ENCODE peak calls at places on chromosome 16, in six cellular contexts. H is cardiac muscle cell; K is sigmoid colon; S is heart left ventricle; R is H9; E is effector memory CD4-positive, alpha-beta T cell. I is an unnamed sample.

GRCh38 chr16:8878523-8878911 is 3.6 kb upstream of the LITAFD start:
- DNase-seq in R (no peak), S (no peak), H (no peak), K (no peak), E (no peak), I (no peak)

GRCh38 chr16:57818377-57819055 is 16.2 kb upstream of the KIFC3 start:
- DNase-seq in R (no peak), E (no peak), K (no peak), H (no peak), S (no peak), I (no peak)

GRCh38 chr16:86926695-86927094 is 348.3 kb downstream of the FOXL1 start:
- DNase-seq in R (no peak), S (no peak), H (no peak), K (no peak), E (no peak), I (no peak)

GRCh38 chr16:59665618-59666220 is 931.6 kb upstream of the GOT2 start:
- DNase-seq in S (no peak), E (no peak), K (no peak), H (no peak), R (no peak), I (no peak)

GRCh38 chr16:9077001-9077809 is 14.2 kb upstream of the HAPSTR1 start:
- DNase-seq in S (no peak), R (no peak), K (no peak), H (no peak), E (no peak), I (no peak)

GRCh38 chr16:67248401-67249177 is at the start of gene SLC9A5:
- DNase-seq in E (no peak), H (peak; percentile 58), K (peak; percentile 75), S (peak; percentile 49), R (peak; percentile 61), I (no peak)

GRCh38 chr16:10181196-10182162 is 749 bp downstream of the GRIN2A start:
- DNase-seq in K (peak; percentile 75), E (no peak), S (peak; percentile 63), R (peak; percentile 89), H (peak; percentile 82), I (no peak)

GRCh38 chr16:29993191-29993902 is 2.1 kb downstream of the HIRIP3 start:
- DNase-seq in S (no peak), E (no peak), H (no peak), R (no peak), K (no peak), I (peak; percentile 56)

GRCh38 chr16:8828541-8829165 is 31.0 kb downstream of the PMM2 start:
- DNase-seq in K (no peak), S (no peak), H (no peak), E (no peak), R (no peak), I (no peak)

GRCh38 chr16:50547340-50547865 is 793 bp upstream of the NKD1 start:
- DNase-seq in E (peak; percentile 86), S (peak; percentile 34), K (peak; percentile 77), R (peak; percentile 61), H (peak; percentile 46), I (peak; percentile 71)

GRCh38 chr16:53065436-53066165 is 10.8 kb downstream of the CHD9 start:
- DNase-seq in R (no peak), H (no peak), E (no peak), K (peak; percentile 44), S (no peak), I (no peak)

GRCh38 chr16:53067675-53068074 is 12.9 kb downstream of the CHD9 start:
- DNase-seq in K (no peak), R (no peak), S (no peak), H (no peak), E (no peak), I (no peak)

GRCh38 chr16:53071748-53072301 is 17.0 kb downstream of the CHD9 start:
- DNase-seq in H (no peak), S (peak; percentile 92), E (no peak), K (peak; percentile 90), R (no peak), I (no peak)

GRCh38 chr16:53069772-53070171 is 15.0 kb downstream of the CHD9 start:
- DNase-seq in H (no peak), R (no peak), S (no peak), K (no peak), E (no peak), I (no peak)

GRCh38 chr16:53068423-53068833 is 13.6 kb downstream of the CHD9 start:
- DNase-seq in K (no peak), E (no peak), R (no peak), H (no peak), S (no peak), I (no peak)
- H3K4me1 ChIP-seq in K (peaks cover 16% of the 10 kb centered on the region), E (no peaks in the 10 kb centered on the region), R (no peaks in the 10 kb centered on the region), H (no peaks in the 10 kb centered on the region), S (peaks cover 34% of the 10 kb centered on the region), I (peaks cover 50% of the 10 kb centered on the region)

GRCh38 chr16:72277749-72278148 is 105.8 kb upstream of the PMFBP1 start:
- DNase-seq in H (no peak), R (no peak), K (no peak), S (no peak), E (no peak), I (no peak)

GRCh38 chr16:72282338-72282737 is 110.4 kb upstream of the PMFBP1 start:
- DNase-seq in S (no peak), E (no peak), R (no peak), H (no peak), K (no peak), I (no peak)

GRCh38 chr16:72284042-72284789 is 112.3 kb upstream of the PMFBP1 start:
- DNase-seq in K (no peak), S (no peak), E (no peak), R (no peak), H (no peak), I (no peak)

GRCh38 chr16:72278301-72278700 is 106.3 kb upstream of the PMFBP1 start:
- DNase-seq in R (no peak), E (no peak), H (no peak), S (no peak), K (no peak), I (no peak)
- H3K27ac ChIP-seq in R (no peak overlapping the region), E (no peak overlapping the region), H (no peak overlapping the region), S (no peak overlapping the region), K (no peak overlapping the region), I (no peak overlapping the region)

GRCh38 chr16:17773698-17774101 is 302.9 kb upstream of the XYLT1 start:
- DNase-seq in K (no peak), E (no peak), H (no peak), S (no peak), R (no peak), I (no peak)

GRCh38 chr16:17775061-17775460 is 304.3 kb upstream of the XYLT1 start:
- DNase-seq in K (no peak), R (no peak), E (no peak), H (no peak), S (no peak), I (no peak)

GRCh38 chr16:17766012-17766411 is 295.3 kb upstream of the XYLT1 start:
- DNase-seq in H (no peak), E (no peak), K (no peak), R (no peak), S (no peak), I (no peak)

GRCh38 chr16:17768257-17768656 is 297.5 kb upstream of the XYLT1 start:
- DNase-seq in R (no peak), H (no peak), S (no peak), K (no peak), E (no peak), I (no peak)

DNA sequence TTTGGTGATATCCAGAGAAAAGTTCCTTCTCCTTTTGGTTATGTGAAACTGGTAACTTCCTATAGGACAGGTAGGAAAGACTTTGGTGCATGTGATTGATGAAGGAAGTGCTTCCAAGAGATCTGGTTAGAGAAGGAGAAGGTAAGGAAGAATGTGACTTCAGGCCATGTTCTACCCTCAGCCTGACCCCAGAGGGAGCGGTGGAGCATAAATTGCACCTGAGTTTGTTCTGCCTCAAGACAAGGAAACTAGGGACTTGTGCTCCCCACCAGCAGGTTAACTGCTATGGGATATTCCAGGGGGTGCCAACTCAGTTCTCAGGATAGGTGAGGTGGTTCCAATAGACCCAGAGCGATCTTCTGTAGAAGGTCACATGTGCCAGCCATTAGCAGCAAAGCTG is 299.3 kb upstream of the XYLT1 start:
- DNase-seq in H (no peak), R (no peak), E (no peak), S (no peak), K (no peak), I (no peak)
- H3K4me1 ChIP-seq in H (no peaks in the 10 kb centered on the region), R (no peaks in the 10 kb centered on the region), E (no peaks in the 10 kb centered on the region), S (no peaks in the 10 kb centered on the region), K (no peaks in the 10 kb centered on the region), I (peaks cover 18% of the 10 kb centered on the region)

GRCh38 chr16:369866-370436 is 387 bp downstream of the MRPL28 start:
- DNase-seq in K (peak; percentile 68), R (no peak), S (no peak), H (peak; percentile 64), E (no peak), I (no peak)
- H3K27ac ChIP-seq in K (peak overlapping the region; percentile 77), R (no peak overlapping the region), S (no peak overlapping the region), H (no peak overlapping the region), E (peak overlapping the region; percentile 18), I (no peak overlapping the region)

GRCh38 chr16:89446975-89447293 is 43.4 kb downstream of the ANKRD11 start:
- DNase-seq in H (no peak), S (no peak), E (no peak), R (no peak), K (no peak), I (no peak)

GRCh38 chr16:89446136-89446974 is 44.0 kb downstream of the ANKRD11 start:
- DNase-seq in H (peak; percentile 52), E (no peak), R (no peak), S (no peak), K (no peak), I (no peak)

GRCh38 chr16:89450537-89450936 is 39.8 kb downstream of the ANKRD11 start:
- DNase-seq in R (no peak), K (no peak), S (no peak), E (no peak), H (no peak), I (no peak)

GRCh38 chr16:89449726-89450335 is 40.5 kb downstream of the ANKRD11 start:
- DNase-seq in S (no peak), H (no peak), R (no peak), E (no peak), K (no peak), I (no peak)

GRCh38 chr16:89448656-89449055 is 41.7 kb downstream of the ANKRD11 start:
- DNase-seq in E (no peak), R (no peak), K (no peak), S (peak; percentile 48), H (no peak), I (no peak)
- H3K4me1 ChIP-seq in E (peaks cover 67% of the 10 kb centered on the region), R (peaks cover 3% of the 10 kb centered on the region), K (peaks cover 81% of the 10 kb centered on the region), S (peaks cover 54% of the 10 kb centered on the region), H (peaks cover 33% of the 10 kb centered on the region), I (peaks cover 83% of the 10 kb centered on the region)

GRCh38 chr16:68800257-68800875 is 43.0 kb upstream of the TANGO6 start:
- DNase-seq in R (peak; percentile 83), H (peak; percentile 84), S (peak; percentile 23), K (peak; percentile 71), E (no peak), I (no peak)
- H3K27ac ChIP-seq in R (no peak overlapping the region), H (no peak overlapping the region), S (no peak overlapping the region), K (no peak overlapping the region), E (no peak overlapping the region), I (no peak overlapping the region)

DNA sequence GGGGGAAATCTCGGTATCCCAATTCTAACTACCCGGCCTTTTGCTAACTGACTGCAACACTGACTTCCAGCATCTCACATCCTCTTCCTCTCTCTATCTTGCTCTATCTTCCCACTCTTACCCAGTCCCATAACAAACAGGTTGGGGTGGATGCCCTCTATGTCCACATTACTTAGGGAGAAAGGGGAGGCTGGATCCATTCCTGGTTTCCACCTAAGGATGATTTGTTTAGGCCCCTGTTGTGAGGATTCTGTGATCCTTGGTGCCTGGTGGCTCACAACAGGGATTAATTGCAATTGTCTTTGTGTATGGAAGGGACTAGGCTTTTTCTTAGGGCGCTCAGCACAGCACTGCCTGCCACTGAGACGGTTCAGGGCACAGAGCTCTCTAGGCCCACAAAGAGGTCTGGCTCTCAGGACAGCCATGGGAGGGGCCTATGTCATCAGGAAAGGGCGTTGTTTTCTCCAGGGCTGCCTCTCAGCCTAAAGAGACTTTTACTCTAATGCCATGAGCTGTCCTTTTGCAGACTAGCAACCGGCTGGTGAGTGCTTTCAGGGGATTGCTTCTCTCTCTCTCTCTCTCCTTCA is 612.1 kb upstream of the SALL1 start:
- DNase-seq in K (no peak), R (peak; percentile 60), H (peak; percentile 86), S (no peak), E (no peak), I (no peak)
- H3K4me1 ChIP-seq in K (peaks cover 10% of the 10 kb centered on the region), R (no peaks in the 10 kb centered on the region), H (peaks cover 27% of the 10 kb centered on the region), S (no peaks in the 10 kb centered on the region), E (no peaks in the 10 kb centered on the region), I (peaks cover 7% of the 10 kb centered on the region)

I was measured in suprapubic skin.